ENCODE peak calls at places on chromosomes 2 and 18, in five cellular contexts. V, G, T, M and D are unnamed samples.

GRCh38 chr18:2337552-2338141 is 233.7 kb downstream of the METTL4 start:
- DNase-seq in V (no peak), G (no peak), T (no peak), M (peak), D (peak)

GRCh38 chr2:209431701-209432100 is 7.9 kb downstream of the MAP2 start:
- DNase-seq in V (no peak), G (no peak), T (no peak), M (no peak), D (no peak)

GRCh38 chr18:7899078-7899477 is 332.0 kb downstream of the PTPRM start:
- DNase-seq in V (no peak), G (no peak), T (no peak), M (no peak), D (no peak)

GRCh38 chr2:241030883-241031282 is 32.5 kb downstream of the SNED1 start:
- DNase-seq in V (no peak), G (peak), T (no peak), M (no peak), D (no peak)

GRCh38 chr2:155054712-155055111 is 356.2 kb downstream of the KCNJ3 start:
- DNase-seq in V (no peak), G (no peak), T (no peak), M (no peak), D (no peak)

GRCh38 chr2:196287977-196288538 is 116.7 kb upstream of the STK17B start:
- DNase-seq in V (no peak), G (no peak), T (no peak), M (no peak), D (no peak)

GRCh38 chr2:8662239-8662879 is 19.5 kb upstream of the ID2 start:
- DNase-seq in V (no peak), G (no peak), T (no peak), M (peak), D (no peak)

GRCh38 chr18:2302628-2303516 is 268.4 kb downstream of the METTL4 start:
- DNase-seq in V (no peak), G (no peak), T (no peak), M (no peak), D (peak)

GRCh38 chr18:76457957-76458356 is 37.1 kb downstream of the ZNF516 start:
- DNase-seq in V (no peak), G (peak), T (no peak), M (no peak), D (no peak)

GRCh38 chr18:23618862-23619387 is 32.6 kb upstream of the NPC1 start:
- DNase-seq in V (no peak), G (peak), T (no peak), M (no peak), D (no peak)

GRCh38 chr18:67485655-67486054 is 30.9 kb downstream of the DSEL start:
- DNase-seq in V (no peak), G (no peak), T (no peak), M (no peak), D (peak)

GRCh38 chr2:164061129-164061746 is 325.4 kb upstream of the FIGN start:
- DNase-seq in V (no peak), G (no peak), T (no peak), M (peak), D (peak)

GRCh38 chr2:17646096-17646554 is 105.6 kb downstream of the VSNL1 start:
- DNase-seq in V (no peak), G (no peak), T (no peak), M (peak), D (peak)

GRCh38 chr18:35851286-35851967 is 121.1 kb upstream of the RMP24 start:
- DNase-seq in V (no peak), G (no peak), T (no peak), M (no peak), D (no peak)